ENCODE peak calls at places on chromosomes 16 and 17, in five cellular contexts. T is PC-9; F is heart right ventricle; V is naive thymus-derived CD4-positive, alpha-beta T cell; S is effector memory CD4-positive, alpha-beta T cell. X is an unnamed sample. For H3K27me3, the result is how much of the 10 kb centered on the place peaks cover.

GRCh38 chr17:81400154-81400938 is 5.1 kb downstream of the BAHCC1 start:
- DNase-seq in T (no peak), F (peak), V (no peak), S (no peak), X (no peak)

GRCh38 chr16:51146256-51146924 is 4.7 kb downstream of the SALL1 start:
- DNase-seq in F (no peak), T (no peak), V (no peak), S (no peak), X (no peak)

GRCh38 chr17:37101306-37101705 is 152.6 kb downstream of the AATF start:
- DNase-seq in T (no peak), V (no peak), F (no peak), S (no peak), X (no peak)

GRCh38 chr16:57998484-57998883 is 2.0 kb downstream of the ZNF319 start:
- DNase-seq in V (peak), S (peak), F (peak), T (peak), X (no peak)

GRCh38 chr16:87033021-87033471 is 284.1 kb downstream of the C16orf95 start:
- DNase-seq in F (no peak), V (no peak), S (no peak), T (no peak), X (no peak)

GRCh38 chr16:89319883-89320716 is 102.6 kb downstream of the ZNF778 start:
- DNase-seq in F (peak), S (no peak), V (no peak), T (peak), X (no peak)

GRCh38 chr17:34609210-34609609 is 29.8 kb downstream of the TMEM132E start:
- DNase-seq in V (no peak), S (no peak), F (no peak), T (no peak), X (no peak)

GRCh38 chr17:18850679-18851078 is 7.3 kb upstream of the PRPSAP2 start:
- DNase-seq in F (no peak), V (no peak), T (no peak), S (no peak), X (no peak)

GRCh38 chr16:27424772-27425498 is 23.0 kb downstream of the IL21R start:
- DNase-seq in F (no peak), T (no peak), V (no peak), S (no peak), X (no peak)

GRCh38 chr17:49001671-49002070 is 4.5 kb downstream of the IGF2BP1 start:
- DNase-seq in T (no peak), S (no peak), V (no peak), F (no peak), X (no peak)

GRCh38 chr17:62704381-62704971 is 77.0 kb downstream of the MRC2 start:
- DNase-seq in T (peak), S (no peak), F (no peak), V (no peak), X (peak)

GRCh38 chr16:81350306-81350615 is 35.5 kb downstream of the GAN start:
- DNase-seq in T (no peak), F (no peak), V (no peak), S (no peak), X (no peak)

GRCh38 chr17:82489117-82489516 is 30.4 kb upstream of the FOXK2 start:
- DNase-seq in T (no peak), F (peak), S (no peak), V (no peak), X (no peak)

GRCh38 chr17:16250635-16251034 is 33.6 kb downstream of the PIGL start:
- DNase-seq in V (no peak), T (no peak), S (no peak), F (no peak), X (no peak)

GRCh38 chr16:88533381-88533831 is 36.8 kb upstream of the ZC3H18 start:
- DNase-seq in T (no peak), V (no peak), F (no peak), S (no peak), X (peak)

GRCh38 chr16:56708821-56709685 is 20.9 kb upstream of the NUP93 start:
- DNase-seq in S (no peak), F (no peak), V (no peak), T (no peak), X (no peak)

GRCh38 chr17:39607851-39608130 is at the start of gene NEUROD2:
- DNase-seq in V (no peak), F (no peak), T (no peak), S (no peak), X (no peak)

GRCh38 chr17:39608142-39608541 is 422 bp upstream of the NEUROD2 start:
- DNase-seq in V (no peak), T (no peak), S (no peak), F (no peak), X (no peak)

GRCh38 chr17:39608601-39609000 is 881 bp upstream of the NEUROD2 start:
- DNase-seq in S (no peak), F (no peak), V (no peak), T (no peak), X (no peak)

GRCh38 chr17:39611441-39612112 is 3.9 kb upstream of the NEUROD2 start:
- DNase-seq in V (no peak), T (no peak), S (no peak), F (no peak), X (no peak)

DNA sequence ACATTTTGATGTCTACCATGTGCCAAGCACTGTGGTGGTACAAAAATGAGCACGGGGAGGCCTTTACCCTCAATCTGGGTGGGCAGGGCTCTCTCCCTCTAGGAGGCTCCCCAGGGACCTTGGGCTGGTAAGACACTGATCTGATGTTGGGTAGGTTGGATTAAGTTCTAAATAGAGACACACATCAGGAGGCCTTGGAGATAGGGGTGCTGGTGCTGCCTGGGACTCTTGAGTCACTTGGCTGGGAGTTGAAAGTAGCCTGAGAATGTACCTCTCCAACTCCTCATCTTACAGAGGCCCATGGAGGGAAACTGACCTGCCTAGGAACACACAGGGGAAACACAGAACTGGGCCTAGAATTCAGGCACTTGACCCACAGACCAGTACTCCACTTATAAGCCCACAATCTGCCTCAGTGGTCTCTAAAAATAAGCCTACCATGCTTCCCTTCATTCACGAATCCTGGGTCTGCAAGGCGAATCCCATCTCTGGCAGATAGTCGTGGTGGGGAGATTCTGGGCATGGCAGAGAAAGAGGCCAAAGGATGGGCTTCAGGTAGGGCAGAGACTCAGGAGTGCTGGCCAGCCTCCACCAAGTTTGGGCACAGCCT is 1.8 kb upstream of the NEUROD2 start:
- DNase-seq in V (no peak), S (no peak), T (no peak), F (no peak), X (no peak)
- H3K27me3 ChIP-seq in V (under half), S (under half), T (under half), F (half or more), X (under half)

GRCh38 chr16:3035972-3036725 is 595 bp downstream of the BICDL2 start:
- DNase-seq in F (no peak), S (no peak), V (no peak), T (no peak), X (no peak)

GRCh38 chr16:3032624-3033023 is 4.1 kb downstream of the BICDL2 start:
- DNase-seq in V (no peak), S (no peak), T (no peak), F (no peak), X (no peak)

GRCh38 chr16:3036726-3037315 is at the start of gene BICDL2:
- DNase-seq in V (no peak), F (no peak), T (no peak), S (no peak), X (no peak)

GRCh38 chr16:3038256-3038655 is 1.5 kb upstream of the BICDL2 start:
- DNase-seq in T (peak), S (no peak), V (no peak), F (no peak), X (no peak)

GRCh38 chr16:3035289-3035971 is 1.3 kb downstream of the BICDL2 start:
- DNase-seq in F (no peak), V (no peak), S (no peak), T (no peak), X (no peak)
- H3K27me3 ChIP-seq in F (half or more), V (under half), S (under half), T (under half), X (half or more)

DNA sequence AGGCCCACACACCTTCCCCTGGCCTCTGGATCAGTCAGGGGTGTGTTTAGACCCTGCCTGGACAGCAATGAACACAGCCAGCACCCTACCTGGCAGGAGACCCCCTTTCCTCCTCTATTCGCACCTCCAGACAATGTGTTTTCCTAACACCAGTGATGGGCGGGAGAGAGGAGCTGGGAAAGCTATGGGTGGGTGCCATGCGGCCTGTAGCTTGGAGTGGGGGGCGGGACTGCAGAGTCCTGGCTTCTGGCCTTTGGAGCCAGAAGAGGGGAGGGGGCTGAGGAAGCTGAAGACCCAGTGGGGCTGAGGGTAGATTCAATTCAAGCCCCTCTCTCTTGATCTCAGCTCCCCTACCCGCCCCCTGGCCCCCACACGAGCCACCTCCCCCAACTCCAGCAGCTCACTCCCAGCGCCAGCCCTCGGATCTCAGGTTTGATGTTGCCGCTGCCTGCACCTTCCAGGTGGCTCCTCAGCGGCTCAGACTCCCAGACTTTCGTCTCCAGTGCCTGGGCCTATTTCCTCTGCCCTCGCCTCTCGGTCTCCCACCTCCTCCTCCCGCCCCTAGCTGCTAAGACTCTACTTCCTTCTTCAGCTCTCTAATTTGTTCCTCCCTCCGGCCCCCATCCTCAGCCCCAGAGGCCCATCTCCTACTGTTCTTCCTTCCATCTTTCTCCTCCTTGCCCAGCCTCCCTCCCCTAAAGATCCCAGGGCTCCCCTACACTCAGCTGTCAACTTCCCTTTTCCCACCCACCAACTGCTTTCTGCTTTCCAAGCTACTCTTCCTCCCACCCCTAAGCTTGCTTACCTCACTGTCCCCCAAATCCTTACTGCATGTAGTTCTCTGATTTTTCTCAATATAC is 6.8 kb upstream of the SP6 start:
- DNase-seq in V (no peak), F (no peak), T (no peak), S (no peak), X (no peak)
- H3K27me3 ChIP-seq in V (under half), F (half or more), T (under half), S (under half), X (half or more)

DNA sequence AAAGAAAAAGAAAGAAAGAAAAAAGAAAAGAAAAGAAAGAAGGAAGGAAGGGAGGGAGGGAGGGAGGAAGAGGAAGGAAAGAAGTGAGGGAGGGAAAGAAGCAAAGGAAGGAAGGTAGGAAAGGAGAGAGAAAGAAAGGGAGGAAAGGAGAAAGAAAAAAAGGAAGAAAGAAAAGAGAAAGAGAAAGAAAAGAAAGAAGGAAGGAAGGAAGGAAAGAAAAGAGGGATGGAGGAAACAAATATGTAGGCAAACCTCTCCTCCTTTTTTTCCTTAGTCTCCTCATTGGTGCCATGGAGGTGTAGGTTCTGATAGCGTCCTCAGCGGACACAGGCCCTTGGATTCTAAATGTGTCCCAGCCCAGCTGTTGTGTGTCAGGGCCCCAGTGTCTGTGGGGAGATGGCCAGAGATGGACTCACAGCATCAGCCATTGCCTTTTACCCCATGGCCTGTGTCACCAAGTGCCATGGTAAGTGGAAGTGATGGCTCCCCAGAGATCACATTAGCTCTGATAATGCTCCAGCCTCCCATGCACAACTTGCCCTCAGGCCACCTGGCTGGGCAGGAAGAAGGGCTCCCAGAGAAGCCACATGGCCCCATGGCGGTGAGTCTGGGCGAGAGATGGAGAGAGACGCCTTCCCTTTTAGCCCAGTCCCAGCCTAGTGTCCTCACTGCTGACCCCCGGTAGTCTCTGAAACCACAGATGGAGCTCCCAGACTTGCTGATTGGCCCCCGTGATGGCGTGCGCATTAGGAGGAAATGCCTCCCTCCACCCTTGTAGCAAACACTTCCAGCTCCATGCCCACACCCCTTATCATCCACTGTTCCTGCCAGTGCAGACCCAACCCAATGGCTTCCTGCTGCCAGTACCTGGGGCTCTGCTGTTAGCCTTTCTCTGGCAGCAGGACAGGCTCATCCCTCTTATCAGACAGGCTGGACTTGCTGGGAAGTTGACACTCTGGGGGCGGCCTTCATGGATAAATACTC is 3.7 kb upstream of the SLC6A2 start:
- DNase-seq in S (no peak), T (no peak), V (no peak), F (no peak), X (no peak)
- H3K27me3 ChIP-seq in S (under half), T (under half), V (under half), F (half or more), X (under half)

GRCh38 chr17:8290043-8290442 is 1.6 kb downstream of the RANGRF start:
- DNase-seq in T (no peak), V (no peak), S (no peak), F (no peak), X (no peak)
- H3K27me3 ChIP-seq in T (under half), V (under half), S (under half), F (under half), X (under half)

GRCh38 chr17:28973414-28973813 is 22.1 kb upstream of the PHF12 start:
- DNase-seq in F (peak), T (no peak), S (no peak), V (no peak), X (no peak)

GRCh38 chr17:28974451-28974850 is 23.1 kb upstream of the PHF12 start:
- DNase-seq in T (no peak), S (no peak), F (peak), V (no peak), X (no peak)

GRCh38 chr17:28970879-28971278 is 19.6 kb upstream of the PHF12 start:
- DNase-seq in T (no peak), S (no peak), F (no peak), V (no peak), X (peak)

GRCh38 chr17:28969706-28970393 is 18.5 kb upstream of the PHF12 start:
- DNase-seq in T (no peak), F (no peak), V (no peak), S (no peak), X (no peak)

DNA sequence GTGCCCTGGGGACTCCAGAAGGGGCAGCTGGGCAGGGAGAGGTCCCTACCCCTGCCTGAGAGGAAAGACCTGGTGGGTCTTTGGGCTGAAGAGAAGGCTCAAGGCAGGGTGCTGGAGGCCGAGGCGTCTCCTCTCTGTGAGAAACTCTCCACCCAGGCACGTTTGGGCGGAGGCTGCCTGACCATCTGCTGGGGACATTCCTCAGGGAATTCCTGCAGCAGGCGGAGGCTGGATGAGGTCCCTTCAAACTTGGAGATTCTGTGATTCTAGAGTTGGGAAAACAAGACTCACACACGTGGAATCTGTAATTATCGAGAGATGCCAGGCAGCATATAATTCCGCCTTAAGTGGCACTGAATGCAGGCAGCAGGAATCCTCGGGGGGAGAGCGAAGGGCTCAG is 21.1 kb upstream of the PHF12 start:
- DNase-seq in T (no peak), S (no peak), V (no peak), F (no peak), X (no peak)
- H3K27me3 ChIP-seq in T (under half), S (under half), V (under half), F (under half), X (under half)